ENCODE peak calls at places on chromosomes 2 and 18, in five cellular contexts. C is left ventricle myocardium inferior, D is adrenal gland, I is HCT116, E is sigmoid colon. Q is an unnamed sample. For H3K4me1, the result is how much of the 10 kb centered on the place peaks cover.

GRCh38 chr2:188333751-188334524 is 42.3 kb downstream of the GULP1 start:
- DNase-seq in D (no peak), I (no peak), E (no peak), C (peak), Q (no peak)

GRCh38 chr2:55408098-55408882 is 11.4 kb downstream of the CCDC88A start:
- DNase-seq in C (no peak), E (no peak), D (no peak), I (no peak), Q (no peak)

GRCh38 chr2:112140413-112140802 is 2.2 kb downstream of the FBLN7 start:
- DNase-seq in C (no peak), I (no peak), D (no peak), E (no peak), Q (no peak)

GRCh38 chr2:76825409-76825970 is 696.7 kb downstream of the LRRTM4 start:
- DNase-seq in E (no peak), D (no peak), I (no peak), C (no peak), Q (no peak)

GRCh38 chr2:239216251-239216613 is 184.6 kb downstream of the HDAC4 start:
- DNase-seq in I (no peak), E (peak), C (no peak), D (no peak), Q (no peak)

GRCh38 chr2:55103039-55103438 is 52.8 kb upstream of the RTN4 start:
- DNase-seq in I (no peak), D (no peak), C (no peak), E (no peak), Q (no peak)

GRCh38 chr2:240499309-240500301 is 58.2 kb downstream of the ANKMY1 start:
- DNase-seq in C (peak), I (no peak), D (no peak), E (peak), Q (no peak)

GRCh38 chr18:63708650-63709049 is 5.9 kb downstream of the SERPINB11 start:
- DNase-seq in I (no peak), E (no peak), C (no peak), D (no peak), Q (no peak)

GRCh38 chr2:122960727-122961641 is 1064.1 kb upstream of the CNTNAP5 start:
- DNase-seq in D (no peak), C (no peak), E (no peak), I (no peak), Q (no peak)

GRCh38 chr2:84022810-84023431 is 436.2 kb downstream of the SUCLG1 start:
- DNase-seq in D (peak), E (no peak), I (peak), C (no peak), Q (no peak)

GRCh38 chr18:13872373-13872772 is 43.0 kb downstream of the MC2R start:
- DNase-seq in D (no peak), C (no peak), I (no peak), E (no peak), Q (no peak)

GRCh38 chr2:207142461-207142860 is 23.3 kb downstream of the KLF7 start:
- DNase-seq in D (peak), E (no peak), I (no peak), C (no peak), Q (no peak)

GRCh38 chr2:27131429-27131828 is 3.0 kb downstream of the PREB start:
- DNase-seq in C (no peak), E (no peak), D (no peak), I (no peak), Q (no peak)

GRCh38 chr2:232750135-232750671 is 26.2 kb downstream of the KCNJ13 start:
- DNase-seq in I (no peak), D (no peak), C (no peak), E (no peak), Q (no peak)

GRCh38 chr2:74205586-74205985 is 7.2 kb downstream of the MTHFD2 start:
- DNase-seq in E (no peak), I (no peak), C (no peak), D (no peak), Q (peak)

GRCh38 chr2:234671716-234672115 is 174.8 kb upstream of the ARL4C start:
- DNase-seq in C (no peak), D (no peak), I (no peak), E (no peak), Q (no peak)

GRCh38 chr2:200850512-200851256 is 13.8 kb downstream of the CLK1 start:
- DNase-seq in E (no peak), D (no peak), C (no peak), I (no peak), Q (no peak)

GRCh38 chr2:44120428-44120827 is 48.2 kb upstream of the PPM1B start:
- DNase-seq in D (no peak), I (no peak), C (no peak), E (no peak), Q (peak)

GRCh38 chr2:155372969-155373368 is 674.5 kb downstream of the KCNJ3 start:
- DNase-seq in D (no peak), E (no peak), I (peak), C (no peak), Q (no peak)

GRCh38 chr2:31957748-31958717 is 52.8 kb downstream of the MEMO1 start:
- DNase-seq in D (no peak), I (no peak), C (no peak), E (no peak), Q (no peak)

GRCh38 chr2:35454966-35455638 is 900.5 kb upstream of the CRIM1 start:
- DNase-seq in I (peak), C (no peak), E (no peak), D (no peak), Q (no peak)

GRCh38 chr2:173713904-173714555 is 251.1 kb downstream of the SP3 start:
- DNase-seq in I (no peak), C (no peak), D (no peak), E (no peak), Q (no peak)

GRCh38 chr2:174778479-174778962 is 14.2 kb upstream of the CHRNA1 start:
- DNase-seq in C (peak), I (no peak), E (no peak), D (peak), Q (peak)

GRCh38 chr2:97656905-97657587 is 6.8 kb downstream of the ACTR1B start:
- DNase-seq in D (no peak), C (no peak), I (no peak), E (no peak), Q (no peak)

GRCh38 chr2:219248845-219249202 is 3.5 kb downstream of the STK16 start:
- DNase-seq in C (no peak), D (no peak), I (no peak), E (no peak), Q (no peak)
- H3K4me1 ChIP-seq in C (half or more), D (half or more), I (half or more), E (under half), Q (half or more)

GRCh38 chr2:70132244-70133126 is 45.2 kb downstream of the PCBP1 start:
- DNase-seq in D (peak), I (no peak), C (peak), E (no peak), Q (peak)
- H3K4me1 ChIP-seq in D (half or more), I (half or more), C (half or more), E (under half), Q (half or more)

GRCh38 chr2:177253704-177254103 is 10.8 kb downstream of the NFE2L2 start:
- DNase-seq in C (no peak), D (no peak), I (no peak), E (no peak), Q (no peak)

GRCh38 chr2:177256026-177256425 is 8.5 kb downstream of the NFE2L2 start:
- DNase-seq in D (no peak), E (no peak), C (no peak), I (no peak), Q (no peak)

GRCh38 chr2:177255227-177255601 is 9.3 kb downstream of the NFE2L2 start:
- DNase-seq in I (no peak), C (no peak), E (no peak), D (no peak), Q (no peak)

GRCh38 chr2:177252808-177253531 is 11.6 kb downstream of the NFE2L2 start:
- DNase-seq in D (no peak), C (no peak), E (no peak), I (no peak), Q (no peak)

GRCh38 chr2:177254433-177255226 is 9.9 kb downstream of the NFE2L2 start:
- DNase-seq in E (peak), C (no peak), I (peak), D (no peak), Q (no peak)
- H3K4me1 ChIP-seq in E (under half), C (half or more), I (half or more), D (half or more), Q (half or more)

DNA sequence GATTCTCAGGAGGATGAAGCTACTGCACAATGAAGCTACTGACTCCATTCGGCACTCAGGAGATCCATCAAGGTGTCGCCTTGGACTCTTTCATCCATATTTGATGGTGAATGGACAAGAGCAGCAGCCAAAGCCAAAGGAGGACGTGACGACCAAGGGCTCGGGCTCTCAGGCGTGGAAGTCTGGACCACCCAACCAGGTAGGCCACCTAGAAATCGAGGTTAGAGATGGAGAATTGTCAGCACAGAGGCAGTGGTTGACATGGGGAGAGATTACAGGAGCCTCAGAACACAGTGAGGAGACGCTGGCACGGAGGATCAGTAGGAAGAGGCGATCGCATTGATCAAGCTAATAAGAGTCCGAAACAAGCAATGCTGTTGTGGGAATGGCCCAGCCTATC is 240.5 kb upstream of the ID2 start:
- DNase-seq in E (peak), D (no peak), I (no peak), C (no peak), Q (no peak)
- H3K4me1 ChIP-seq in E (under half), D (under half), I (under half), C (under half), Q (under half)

GRCh38 chr2:121195036-121195435 is 90.0 kb downstream of the TFCP2L1 start:
- DNase-seq in C (no peak), I (no peak), D (no peak), E (no peak), Q (no peak)
- H3K4me1 ChIP-seq in C (under half), I (under half), D (under half), E (under half), Q (under half)

GRCh38 chr2:137943948-137944347 is 20.3 kb upstream of the HNMT start:
- DNase-seq in I (no peak), D (no peak), E (no peak), C (no peak), Q (no peak)

GRCh38 chr2:137942785-137943034 is 21.6 kb upstream of the HNMT start:
- DNase-seq in E (no peak), C (no peak), I (no peak), D (no peak), Q (no peak)

GRCh38 chr2:137944714-137945113 is 19.6 kb upstream of the HNMT start:
- DNase-seq in C (no peak), D (no peak), E (no peak), I (no peak), Q (no peak)

GRCh38 chr2:137942037-137942784 is 22.1 kb upstream of the HNMT start:
- DNase-seq in I (no peak), E (no peak), C (no peak), D (no peak), Q (no peak)

GRCh38 chr2:137943035-137943830 is 21.0 kb upstream of the HNMT start:
- DNase-seq in I (no peak), D (no peak), C (no peak), E (no peak), Q (no peak)
- H3K4me1 ChIP-seq in I (under half), D (under half), C (under half), E (under half), Q (under half)

GRCh38 chr2:203809991-203810510 is 57.5 kb upstream of the CTLA4 start:
- DNase-seq in I (no peak), C (no peak), D (no peak), E (no peak), Q (no peak)

GRCh38 chr2:203814661-203815540 is 52.7 kb upstream of the CTLA4 start:
- DNase-seq in C (peak), D (peak), I (peak), E (peak), Q (peak)

GRCh38 chr2:203811491-203812221 is 55.9 kb upstream of the CTLA4 start:
- DNase-seq in C (peak), I (peak), E (peak), D (peak), Q (peak)

GRCh38 chr2:203813684-203814083 is 53.9 kb upstream of the CTLA4 start:
- DNase-seq in E (no peak), I (no peak), D (no peak), C (no peak), Q (no peak)

DNA sequence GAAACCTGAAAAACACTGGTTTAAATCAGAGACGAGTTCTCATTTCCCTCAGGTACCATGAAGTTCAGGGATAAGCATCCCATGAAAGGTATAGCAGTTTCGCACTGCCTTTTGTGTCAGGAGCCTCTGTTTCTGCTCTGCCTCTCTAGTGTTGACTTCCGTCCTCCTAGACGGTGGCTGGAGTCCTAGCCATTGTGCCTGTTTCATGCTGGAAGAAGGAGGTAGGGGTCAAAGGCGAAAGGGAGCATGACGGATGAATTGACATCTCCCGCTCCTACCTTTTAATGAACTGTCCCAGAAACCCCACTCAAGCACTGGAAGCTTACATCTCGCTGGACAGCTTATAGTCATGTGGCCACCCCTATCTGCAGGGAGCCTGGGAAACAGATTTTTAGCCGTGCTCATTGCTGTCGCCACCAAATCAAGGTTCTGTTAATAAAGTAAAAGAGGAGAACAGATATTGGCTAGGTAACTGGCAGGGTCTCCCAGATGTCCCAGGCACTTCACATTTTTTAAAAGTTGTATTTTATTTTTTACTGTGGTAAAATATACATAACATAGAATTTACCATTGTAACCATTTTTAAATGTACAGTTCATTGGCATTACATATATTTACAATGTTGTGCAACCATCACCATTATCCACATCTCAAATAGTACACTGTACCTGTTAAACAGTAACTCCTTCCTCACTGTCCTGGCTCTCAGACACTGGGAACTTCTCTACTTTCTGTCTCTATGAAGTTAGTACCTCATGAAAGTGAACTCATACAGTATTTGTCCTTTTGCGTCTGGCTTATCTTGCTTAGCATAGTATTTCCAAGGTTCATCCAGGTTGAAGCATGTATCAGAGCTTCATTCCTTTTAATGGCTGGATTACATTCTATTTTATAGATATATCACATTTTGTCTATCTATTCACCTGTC is 55.0 kb upstream of the CTLA4 start:
- DNase-seq in C (no peak), E (no peak), I (no peak), D (no peak), Q (no peak)
- H3K4me1 ChIP-seq in C (under half), E (under half), I (under half), D (under half), Q (under half)

GRCh38 chr2:11753452-11753885 is 7.0 kb downstream of the LPIN1 start:
- DNase-seq in E (no peak), I (no peak), D (no peak), C (no peak), Q (peak)
- H3K4me1 ChIP-seq in E (under half), I (under half), D (under half), C (half or more), Q (half or more)

Q was measured in CD8-positive, alpha-beta T cell.